ENCODE peak calls at places on chromosomes 7 and 10, in four cellular contexts. I, F, A and K are unnamed samples.

GRCh38 chr7:29968683-29969457 is 20.7 kb downstream of the SCRN1 start:
- DNase-seq in F (peak), I (no peak), A (no peak), K (no peak)

GRCh38 chr10:131907679-131908078 is 6.9 kb downstream of the PPP2R2D start:
- DNase-seq in F (no peak), A (no peak), I (peak), K (no peak)

GRCh38 chr10:47063858-47064257 is 152.6 kb downstream of the PTPN20 start:
- DNase-seq in F (no peak), A (no peak), I (no peak), K (no peak)

GRCh38 chr7:94228678-94229077 is 166.0 kb upstream of the COL1A2 start:
- DNase-seq in F (peak), I (no peak), A (no peak), K (no peak)

GRCh38 chr7:77954773-77955562 is 156.4 kb downstream of the PHTF2 start:
- DNase-seq in F (no peak), A (no peak), I (no peak), K (no peak)

GRCh38 chr7:156777364-156778069 is 115.5 kb downstream of the LMBR1 start:
- DNase-seq in F (peak), A (no peak), I (no peak), K (no peak)

GRCh38 chr7:70417061-70417655 is 714.8 kb upstream of the GALNT17 start:
- DNase-seq in F (no peak), A (no peak), I (no peak), K (no peak)

GRCh38 chr7:27098493-27099223 is 2.9 kb upstream of the HOXA1 start:
- DNase-seq in F (peak), I (peak), A (no peak), K (no peak)

GRCh38 chr10:17665742-17666141 is 21.8 kb downstream of the STAM start:
- DNase-seq in F (peak), I (no peak), A (no peak), K (no peak)

GRCh38 chr7:74254858-74255379 is 720 bp upstream of the RFC2 start:
- DNase-seq in A (no peak), I (no peak), F (no peak), K (no peak)

DNA sequence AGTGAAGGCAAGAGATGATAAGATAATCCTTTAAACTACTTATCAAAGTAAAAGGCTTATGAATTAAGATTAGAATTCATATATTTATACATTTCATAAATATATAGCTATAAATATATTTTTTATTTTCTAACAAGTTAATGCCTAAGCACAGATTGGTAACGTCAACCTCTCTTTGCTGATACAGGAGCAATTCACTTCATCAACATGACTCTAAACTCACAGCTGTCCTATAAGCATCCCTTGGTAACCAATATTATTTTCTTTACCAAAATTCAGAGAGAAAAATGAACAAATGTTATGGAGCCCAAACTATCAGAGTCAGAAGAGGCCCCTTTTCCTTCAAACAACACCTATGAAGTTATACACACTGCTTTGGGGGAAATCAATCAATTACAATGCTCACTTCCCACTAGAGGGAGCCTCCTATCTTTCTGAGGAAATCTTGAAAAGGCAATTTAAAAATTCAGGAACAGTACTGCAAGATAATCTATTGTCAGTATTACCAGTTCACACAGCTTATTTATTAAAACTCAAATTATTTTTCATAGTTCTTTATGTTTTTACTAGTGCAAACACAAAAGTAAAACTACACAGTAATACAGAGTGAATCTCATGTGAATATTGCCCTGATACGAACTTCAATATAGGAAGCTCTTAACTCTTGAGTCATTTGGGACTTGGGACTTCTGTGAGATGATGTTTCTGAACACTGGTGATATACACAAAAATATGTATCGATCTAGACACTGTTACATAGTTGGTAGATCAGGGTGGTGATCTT is 51.0 kb upstream of the NOBOX start:
- DNase-seq in A (no peak), F (peak), I (no peak), K (no peak)
- TF ChIP-seq CTCF in A (no peak), F (peak), I (no peak), K (no peak)

DNA sequence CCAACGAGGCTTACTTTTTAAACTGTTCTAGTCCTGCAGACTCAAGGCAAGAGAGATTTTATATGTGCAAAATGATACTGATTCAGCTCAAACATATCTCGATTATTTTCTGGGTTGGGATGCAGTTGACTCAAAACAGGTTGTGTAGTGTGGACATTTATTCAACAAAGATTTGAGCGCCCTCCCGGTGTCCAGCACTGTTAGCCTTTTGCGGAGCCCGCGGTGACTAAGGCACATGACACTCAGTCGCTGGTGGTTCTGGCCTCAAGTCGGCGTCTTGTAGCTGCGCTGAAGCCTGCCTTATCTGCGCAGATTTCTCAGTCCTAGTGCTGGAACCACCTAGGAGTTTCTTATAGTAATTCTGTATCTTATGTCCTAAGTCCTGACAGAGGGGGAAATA is 938 bp upstream of the CADPS2 start:
- DNase-seq in A (no peak), I (peak), F (peak), K (no peak)
- TF ChIP-seq CTCF in A (no peak), I (no peak), F (peak), K (no peak)

DNA sequence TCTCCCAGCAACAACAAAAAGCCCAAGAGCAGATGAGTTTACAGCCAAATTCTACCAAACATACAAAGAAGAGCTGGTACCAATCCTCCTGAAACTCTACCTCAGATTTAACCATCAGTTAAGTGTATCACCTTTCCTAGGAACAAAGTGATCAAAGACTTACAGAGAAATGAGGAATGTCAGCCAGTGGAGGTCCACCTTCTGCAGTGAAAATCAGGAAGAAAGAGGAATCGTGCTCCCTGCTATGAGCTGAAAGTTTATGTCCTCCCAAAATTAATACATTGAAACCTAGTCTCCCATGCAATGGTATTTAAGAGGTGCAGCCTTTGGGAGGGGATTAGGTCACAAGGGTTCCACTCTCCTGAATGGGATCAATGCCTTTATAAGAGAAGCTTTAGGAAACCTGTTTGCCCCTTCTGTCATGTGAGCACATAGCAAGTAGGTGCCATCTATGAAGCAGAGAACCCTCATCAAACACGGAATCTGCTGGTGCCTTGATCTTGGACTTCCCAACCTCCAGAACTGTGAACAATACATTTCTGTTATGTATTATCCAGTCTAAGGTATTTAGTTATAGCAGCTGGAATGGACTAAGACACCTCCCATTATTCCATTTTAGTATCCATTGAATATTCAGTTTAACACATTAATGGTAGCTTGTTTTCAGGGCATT is 139.0 kb upstream of the FZD8 start:
- DNase-seq in F (no peak), I (no peak), A (no peak), K (no peak)
- TF ChIP-seq CTCF in F (no peak), I (no peak), A (no peak), K (no peak)

DNA sequence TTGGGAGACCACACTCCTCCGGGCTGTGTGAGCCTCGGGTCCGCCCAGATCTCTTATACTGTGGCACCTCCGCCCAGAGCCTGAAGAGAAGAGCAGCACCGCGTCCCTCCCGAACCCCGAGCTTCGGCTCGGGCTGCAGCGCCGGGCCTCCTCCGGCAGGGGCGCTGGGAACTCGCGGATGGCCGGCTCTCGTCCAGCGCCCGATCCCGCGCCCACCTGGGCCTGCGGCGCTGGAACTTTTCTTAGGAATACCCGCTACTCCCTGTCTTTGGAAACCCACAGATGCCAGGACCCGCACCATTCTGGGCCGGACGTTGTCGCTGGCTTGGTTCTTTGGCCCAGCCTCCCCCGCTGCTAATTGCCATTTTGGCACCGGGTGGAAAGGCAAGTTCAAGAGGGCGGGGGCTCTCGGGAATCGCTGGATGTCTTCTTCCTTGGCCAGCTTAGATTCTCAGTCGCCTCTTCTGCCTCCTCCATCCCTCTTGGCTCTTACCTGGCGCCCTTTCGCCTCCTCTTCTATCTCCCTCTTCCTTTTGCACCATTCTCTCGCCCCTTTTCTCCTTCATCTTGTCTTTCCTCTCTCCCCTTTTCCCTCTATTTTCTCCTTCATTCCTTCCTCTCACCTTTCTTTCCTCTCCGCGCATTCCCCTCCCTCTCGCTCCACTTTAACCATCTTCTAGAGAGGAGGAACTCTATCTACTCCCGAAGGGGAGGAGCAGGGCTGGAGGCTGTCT is 2.1 kb upstream of the SORCS3 start:
- DNase-seq in I (no peak), A (no peak), F (no peak), K (no peak)
- TF ChIP-seq CTCF in I (no peak), A (no peak), F (peak), K (no peak)

DNA sequence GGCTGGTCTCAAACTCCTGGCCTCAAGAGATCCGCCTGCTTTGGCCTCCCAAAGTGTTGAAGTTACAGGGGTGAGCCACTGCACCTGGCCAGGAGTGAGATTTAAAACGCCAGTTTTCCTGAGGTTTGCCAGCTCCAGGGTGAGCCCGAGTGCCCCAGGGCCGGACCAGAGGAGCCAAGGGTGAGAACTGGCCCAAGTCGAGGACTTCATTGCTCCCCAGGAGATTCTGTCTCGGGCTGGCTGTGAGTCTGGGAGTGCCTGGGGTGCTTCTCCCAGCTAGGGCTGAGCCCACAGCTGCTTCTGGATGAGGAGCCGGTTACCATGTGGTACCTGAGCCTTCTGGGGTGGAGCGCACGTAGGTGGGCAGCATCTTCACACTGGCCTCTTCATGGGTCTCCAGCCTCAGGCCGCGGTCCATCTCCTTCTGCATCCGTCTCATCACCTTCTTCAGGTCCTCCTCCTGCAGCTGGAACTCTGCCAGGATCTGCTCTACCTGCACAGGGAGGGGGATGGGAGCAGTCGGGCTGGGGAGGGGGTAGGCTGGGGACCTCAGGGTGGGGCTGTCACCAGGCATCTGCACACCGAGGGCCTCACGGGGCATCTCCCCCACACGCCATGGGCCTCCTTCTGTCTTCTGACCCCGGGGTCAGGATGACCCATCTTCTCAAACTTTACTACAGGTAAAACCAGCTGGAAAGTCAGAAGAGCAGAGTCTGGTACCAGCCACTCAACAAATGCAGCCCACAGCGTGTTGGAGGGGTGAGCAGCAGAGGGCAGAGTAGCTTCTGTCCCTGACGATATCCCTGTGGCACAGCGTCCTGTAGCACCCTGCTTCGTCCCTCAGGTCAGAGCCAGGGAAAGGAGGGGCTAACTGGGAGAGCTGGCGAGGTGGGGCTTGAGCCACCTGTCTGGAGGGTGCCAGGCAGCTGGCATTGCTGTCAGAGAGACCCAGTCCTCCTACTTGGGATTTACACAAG is 12.1 kb upstream of the MYL7 start:
- DNase-seq in I (peak), A (no peak), F (no peak), K (peak)
- TF ChIP-seq CTCF in I (no peak), A (no peak), F (no peak), K (no peak)

DNA sequence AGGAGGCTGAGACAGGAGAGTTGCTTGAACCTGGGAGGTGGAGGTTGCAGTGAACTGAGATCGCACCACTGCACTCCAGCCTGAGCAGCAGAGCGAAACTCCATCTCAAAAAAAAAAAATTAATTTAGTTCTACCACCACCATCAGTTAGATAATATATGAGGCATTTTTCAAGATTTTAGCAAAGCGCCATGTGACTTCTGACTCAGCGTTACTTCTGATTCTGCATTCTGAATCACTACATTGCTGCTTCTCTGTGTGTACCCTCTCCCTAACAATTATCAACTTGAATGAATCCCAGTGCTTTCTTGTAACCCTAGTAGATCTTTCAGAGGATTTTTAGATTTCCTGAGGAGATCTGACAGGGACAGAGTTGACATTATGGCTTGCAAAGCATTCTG is 176.8 kb upstream of the SORCS1 start:
- DNase-seq in F (no peak), A (no peak), I (no peak), K (no peak)
- TF ChIP-seq CTCF in F (no peak), A (no peak), I (no peak), K (no peak)